ENCODE peak calls at places on chromosomes 1 and 21, in seven cellular contexts. Z is choroid plexus epithelial cell; N is stimulated activated CD4-positive, alpha-beta T cell treated with anti-CD3 and anti-CD28 coated beads, Interleukin-15, amount 100 ng/mL, for 24 hours; S is esophagus squamous epithelium; L is activated naive CD4-positive, alpha-beta T cell; C is RWPE1; I is cardiac muscle cell. R is an unnamed sample.

GRCh38 chr21:30209571-30209970 is 6.3 kb downstream of the CLDN8 start:
- DNase-seq in Z (peak; percentile 37), N (no peak), S (no peak), L (no peak), C (no peak), I (no peak), R (no peak)

GRCh38 chr1:110370827-110371226 is 20.0 kb downstream of the SLC16A4 start:
- DNase-seq in Z (peak; percentile 74), N (no peak), S (no peak), L (no peak), C (peak; percentile 36), I (no peak), R (no peak)

GRCh38 chr1:19367584-19368041 is 55.5 kb downstream of the SLC66A1 start:
- DNase-seq in Z (no peak), N (no peak), S (no peak), L (no peak), C (peak; percentile 57), I (no peak), R (peak; percentile 36)

GRCh38 chr1:204390731-204391466 is 20.7 kb downstream of the PPP1R15B start:
- DNase-seq in Z (peak; percentile 24), N (no peak), S (no peak), L (no peak), C (no peak), I (no peak), R (no peak)

GRCh38 chr1:161872506-161872905 is 106.4 kb downstream of the ATF6 start:
- DNase-seq in Z (peak; percentile 26), N (no peak), S (no peak), L (no peak), C (no peak), I (no peak), R (no peak)

GRCh38 chr1:168443356-168443755 is 100.4 kb downstream of the XCL2 start:
- DNase-seq in Z (no peak), N (no peak), S (no peak), L (no peak), C (no peak), I (no peak), R (no peak)

GRCh38 chr1:233075045-233075444 is 124.6 kb downstream of the NTPCR start:
- DNase-seq in Z (peak; percentile 28), N (no peak), S (no peak), L (no peak), C (peak; percentile 14), I (no peak), R (no peak)

GRCh38 chr1:231192620-231193163 is 30.8 kb downstream of the TRIM67 start:
- DNase-seq in Z (peak; percentile 14), N (no peak), S (no peak), L (no peak), C (no peak), I (no peak), R (peak; percentile 85)

GRCh38 chr1:20322825-20323612 is 32.3 kb downstream of the VWA5B1 start:
- DNase-seq in Z (peak; percentile 70), N (peak; percentile 67), S (no peak), L (peak; percentile 16), C (peak; percentile 20), I (no peak), R (no peak)

GRCh38 chr1:219385786-219386427 is 212.2 kb downstream of the LYPLAL1 start:
- DNase-seq in Z (peak; percentile 86), N (peak; percentile 46), S (no peak), L (no peak), C (peak; percentile 69), I (peak; percentile 69), R (peak; percentile 44)

GRCh38 chr1:56644064-56644940 is 812 bp upstream of the PRKAA2 start:
- DNase-seq in Z (peak; percentile 45), N (no peak), S (no peak), L (no peak), C (peak; percentile 6), I (peak; percentile 40), R (peak; percentile 34)

GRCh38 chr1:164155337-164155850 is 403.6 kb upstream of the PBX1 start:
- DNase-seq in Z (no peak), N (no peak), S (no peak), L (no peak), C (no peak), I (no peak), R (no peak)

GRCh38 chr1:164180824-164181223 is 378.2 kb upstream of the PBX1 start:
- DNase-seq in Z (no peak), N (no peak), S (no peak), L (no peak), C (no peak), I (no peak), R (no peak)

GRCh38 chr1:8090241-8090702 is 64.2 kb upstream of the ERRFI1 start:
- DNase-seq in Z (peak; percentile 92), N (no peak), S (no peak), L (no peak), C (peak; percentile 64), I (no peak), R (peak; percentile 89)

GRCh38 chr1:82695443-82695842 is 894.7 kb downstream of the ADGRL2 start:
- DNase-seq in Z (peak; percentile 38), N (no peak), S (no peak), L (no peak), C (no peak), I (no peak), R (no peak)